ENCODE peak calls at places on chromosomes 4 and X, in eight cellular contexts. A is left ventricle myocardium superior; J is Caco-2; X is activated naive CD8-positive, alpha-beta T cell treated with anti-CD3 and anti-CD28 coated beads, Interleukin-2, amount 50 U/mL, for 16 hours; N is fibroblast of the aortic adventitia; Q is NCI-H748 treated with DMSO at 0.1 percent for 48 hours; U is GM04504; T is retina. L is an unnamed sample.

GRCh38 chr4:55736605-55737183 is 82.9 kb upstream of the EXOC1L start:
- DNase-seq in A (no peak), X (no peak), Q (peak), J (no peak), N (peak), T (no peak), U (no peak), L (no peak)

GRCh38 chr4:142815834-142816233 is 30.3 kb downstream of the INPP4B start:
- DNase-seq in Q (no peak), X (no peak), A (no peak), U (peak), J (no peak), T (no peak), N (peak), L (no peak)

GRCh38 chrX:125248931-125249330 is 70.7 kb upstream of the TEX13C start:
- DNase-seq in U (no peak), N (no peak), J (no peak), X (no peak), T (no peak), Q (no peak), A (no peak), L (no peak)

GRCh38 chr4:84666444-84666843 is 83.5 kb downstream of the CDS1 start:
- DNase-seq in Q (no peak), X (no peak), J (no peak), T (no peak), N (no peak), A (no peak), U (no peak), L (no peak)

GRCh38 chr4:184306949-184307348 is 89.3 kb upstream of the ENPP6 start:
- DNase-seq in T (no peak), N (peak), A (no peak), U (no peak), Q (no peak), X (no peak), J (no peak), L (no peak)

GRCh38 chr4:179116581-179116980 is 1674.3 kb upstream of the AGA start:
- DNase-seq in U (no peak), J (no peak), N (no peak), X (no peak), T (no peak), A (no peak), Q (no peak), L (no peak)

GRCh38 chr4:20194079-20195013 is 57.4 kb upstream of the SLIT2 start:
- DNase-seq in U (peak), J (no peak), T (no peak), X (no peak), Q (no peak), N (peak), A (no peak), L (no peak)

GRCh38 chr4:124278477-124278876 is 434.1 kb downstream of the ANKRD50 start:
- DNase-seq in Q (no peak), U (no peak), A (no peak), T (no peak), X (no peak), J (peak), N (peak), L (no peak)

GRCh38 chr4:75545526-75545925 is 10.3 kb upstream of the ODAPH start:
- DNase-seq in J (no peak), N (no peak), U (peak), T (no peak), A (no peak), Q (no peak), X (no peak), L (no peak)